ENCODE peak calls at places on chromosomes 2 and 18, in ten cellular contexts. One of them, this sample, is unnamed.
A peak's percentile ranks its signal among the peaks of the same experiment; 100 is the strongest.

GRCh38 chr2:236286866-236287545 is 22.8 kb upstream of the ASB18 start:
- DNase-seq in T follicular helper cell: no peak
- DNase-seq in stimulated activated CD8-positive, alpha-beta memory T cell treated with anti-CD3 and anti-CD28 coated beads, Interleukin-12 subunit alpha, Interleukin-12 subunit beta, amount 100 ng/mL, for 4 hours: no peak
- DNase-seq in hippocampal formation: no peak
- DNase-seq in kidney: peak; percentile 18
- DNase-seq in ovary: no peak
- DNase-seq in left colon: no peak
- DNase-seq in C1 segment of cervical spinal cord: no peak
- DNase-seq in effector memory CD8-positive, alpha-beta T cell: no peak
- DNase-seq in T-cell: no peak
- DNase-seq in this sample: no peak

GRCh38 chr18:63265322-63265721 is 54.2 kb downstream of the BCL2 start:
- DNase-seq in T follicular helper cell: no peak
- DNase-seq in stimulated activated CD8-positive, alpha-beta memory T cell treated with anti-CD3 and anti-CD28 coated beads, Interleukin-12 subunit alpha, Interleukin-12 subunit beta, amount 100 ng/mL, for 4 hours: no peak
- DNase-seq in hippocampal formation: no peak
- DNase-seq in kidney: no peak
- DNase-seq in ovary: no peak
- DNase-seq in left colon: no peak
- DNase-seq in C1 segment of cervical spinal cord: no peak
- DNase-seq in effector memory CD8-positive, alpha-beta T cell: no peak
- DNase-seq in T-cell: no peak
- DNase-seq in this sample: no peak

GRCh38 chr2:111028720-111029119 is 92.0 kb upstream of the BCL2L11 start:
- DNase-seq in T follicular helper cell: no peak
- DNase-seq in stimulated activated CD8-positive, alpha-beta memory T cell treated with anti-CD3 and anti-CD28 coated beads, Interleukin-12 subunit alpha, Interleukin-12 subunit beta, amount 100 ng/mL, for 4 hours: no peak
- DNase-seq in hippocampal formation: no peak
- DNase-seq in kidney: no peak
- DNase-seq in ovary: no peak
- DNase-seq in left colon: no peak
- DNase-seq in C1 segment of cervical spinal cord: no peak
- DNase-seq in effector memory CD8-positive, alpha-beta T cell: no peak
- DNase-seq in T-cell: no peak
- DNase-seq in this sample: no peak

GRCh38 chr2:17899871-17900270 is 21.4 kb downstream of the KCNS3 start:
- DNase-seq in T follicular helper cell: no peak
- DNase-seq in stimulated activated CD8-positive, alpha-beta memory T cell treated with anti-CD3 and anti-CD28 coated beads, Interleukin-12 subunit alpha, Interleukin-12 subunit beta, amount 100 ng/mL, for 4 hours: no peak
- DNase-seq in hippocampal formation: no peak
- DNase-seq in kidney: no peak
- DNase-seq in ovary: no peak
- DNase-seq in left colon: no peak
- DNase-seq in C1 segment of cervical spinal cord: no peak
- DNase-seq in effector memory CD8-positive, alpha-beta T cell: no peak
- DNase-seq in T-cell: no peak
- DNase-seq in this sample: no peak

GRCh38 chr2:6054394-6054732 is 362.2 kb downstream of the SOX11 start:
- DNase-seq in T follicular helper cell: no peak
- DNase-seq in stimulated activated CD8-positive, alpha-beta memory T cell treated with anti-CD3 and anti-CD28 coated beads, Interleukin-12 subunit alpha, Interleukin-12 subunit beta, amount 100 ng/mL, for 4 hours: no peak
- DNase-seq in hippocampal formation: no peak
- DNase-seq in kidney: no peak
- DNase-seq in ovary: no peak
- DNase-seq in left colon: no peak
- DNase-seq in C1 segment of cervical spinal cord: no peak
- DNase-seq in effector memory CD8-positive, alpha-beta T cell: no peak
- DNase-seq in T-cell: no peak
- DNase-seq in this sample: no peak

GRCh38 chr2:57205241-57205640 is 841.4 kb upstream of the VRK2 start:
- DNase-seq in T follicular helper cell: no peak
- DNase-seq in stimulated activated CD8-positive, alpha-beta memory T cell treated with anti-CD3 and anti-CD28 coated beads, Interleukin-12 subunit alpha, Interleukin-12 subunit beta, amount 100 ng/mL, for 4 hours: no peak
- DNase-seq in hippocampal formation: no peak
- DNase-seq in kidney: no peak
- DNase-seq in ovary: no peak
- DNase-seq in left colon: no peak
- DNase-seq in C1 segment of cervical spinal cord: no peak
- DNase-seq in effector memory CD8-positive, alpha-beta T cell: no peak
- DNase-seq in T-cell: no peak
- DNase-seq in this sample: no peak

GRCh38 chr2:54966165-54966819 is 84.0 kb downstream of the RTN4 start:
- DNase-seq in T follicular helper cell: no peak
- DNase-seq in stimulated activated CD8-positive, alpha-beta memory T cell treated with anti-CD3 and anti-CD28 coated beads, Interleukin-12 subunit alpha, Interleukin-12 subunit beta, amount 100 ng/mL, for 4 hours: no peak
- DNase-seq in hippocampal formation: no peak
- DNase-seq in kidney: no peak
- DNase-seq in ovary: no peak
- DNase-seq in left colon: no peak
- DNase-seq in C1 segment of cervical spinal cord: no peak
- DNase-seq in effector memory CD8-positive, alpha-beta T cell: no peak
- DNase-seq in T-cell: no peak
- DNase-seq in this sample: no peak

GRCh38 chr2:53740170-53740569 is 27.4 kb upstream of the CHAC2 start:
- DNase-seq in T follicular helper cell: no peak
- DNase-seq in stimulated activated CD8-positive, alpha-beta memory T cell treated with anti-CD3 and anti-CD28 coated beads, Interleukin-12 subunit alpha, Interleukin-12 subunit beta, amount 100 ng/mL, for 4 hours: no peak
- DNase-seq in hippocampal formation: no peak
- DNase-seq in kidney: no peak
- DNase-seq in ovary: no peak
- DNase-seq in left colon: no peak
- DNase-seq in C1 segment of cervical spinal cord: no peak
- DNase-seq in effector memory CD8-positive, alpha-beta T cell: no peak
- DNase-seq in T-cell: no peak
- DNase-seq in this sample: no peak

GRCh38 chr18:46497129-46497528 is 159.9 kb downstream of the LOXHD1 start:
- DNase-seq in T follicular helper cell: no peak
- DNase-seq in stimulated activated CD8-positive, alpha-beta memory T cell treated with anti-CD3 and anti-CD28 coated beads, Interleukin-12 subunit alpha, Interleukin-12 subunit beta, amount 100 ng/mL, for 4 hours: no peak
- DNase-seq in hippocampal formation: no peak
- DNase-seq in kidney: no peak
- DNase-seq in ovary: no peak
- DNase-seq in left colon: peak; percentile 33
- DNase-seq in C1 segment of cervical spinal cord: peak; percentile 7
- DNase-seq in effector memory CD8-positive, alpha-beta T cell: no peak
- DNase-seq in T-cell: no peak
- DNase-seq in this sample: no peak

GRCh38 chr2:112623913-112624777 is 21.6 kb upstream of the SLC20A1 start:
- DNase-seq in T follicular helper cell: peak; percentile 49
- DNase-seq in stimulated activated CD8-positive, alpha-beta memory T cell treated with anti-CD3 and anti-CD28 coated beads, Interleukin-12 subunit alpha, Interleukin-12 subunit beta, amount 100 ng/mL, for 4 hours: peak; percentile 59
- DNase-seq in hippocampal formation: no peak
- DNase-seq in kidney: peak; percentile 75
- DNase-seq in ovary: no peak
- DNase-seq in left colon: peak; percentile 51
- DNase-seq in C1 segment of cervical spinal cord: no peak
- DNase-seq in effector memory CD8-positive, alpha-beta T cell: peak; percentile 58
- DNase-seq in T-cell: peak; percentile 52
- DNase-seq in this sample: peak; percentile 81

GRCh38 chr2:222649801-222650200 is 6.1 kb downstream of the FARSB start:
- DNase-seq in T follicular helper cell: no peak
- DNase-seq in stimulated activated CD8-positive, alpha-beta memory T cell treated with anti-CD3 and anti-CD28 coated beads, Interleukin-12 subunit alpha, Interleukin-12 subunit beta, amount 100 ng/mL, for 4 hours: no peak
- DNase-seq in hippocampal formation: no peak
- DNase-seq in kidney: no peak
- DNase-seq in ovary: no peak
- DNase-seq in left colon: no peak
- DNase-seq in C1 segment of cervical spinal cord: no peak
- DNase-seq in effector memory CD8-positive, alpha-beta T cell: no peak
- DNase-seq in T-cell: no peak
- DNase-seq in this sample: no peak

GRCh38 chr2:153886833-153887232 is 15.1 kb downstream of the GALNT13 start:
- DNase-seq in T follicular helper cell: no peak
- DNase-seq in stimulated activated CD8-positive, alpha-beta memory T cell treated with anti-CD3 and anti-CD28 coated beads, Interleukin-12 subunit alpha, Interleukin-12 subunit beta, amount 100 ng/mL, for 4 hours: no peak
- DNase-seq in hippocampal formation: no peak
- DNase-seq in kidney: no peak
- DNase-seq in ovary: no peak
- DNase-seq in left colon: no peak
- DNase-seq in C1 segment of cervical spinal cord: no peak
- DNase-seq in effector memory CD8-positive, alpha-beta T cell: no peak
- DNase-seq in T-cell: no peak
- DNase-seq in this sample: no peak

GRCh38 chr18:7579176-7579922 is 12.2 kb downstream of the PTPRM start:
- DNase-seq in T follicular helper cell: no peak
- DNase-seq in stimulated activated CD8-positive, alpha-beta memory T cell treated with anti-CD3 and anti-CD28 coated beads, Interleukin-12 subunit alpha, Interleukin-12 subunit beta, amount 100 ng/mL, for 4 hours: no peak
- DNase-seq in hippocampal formation: no peak
- DNase-seq in kidney: no peak
- DNase-seq in ovary: no peak
- DNase-seq in left colon: no peak
- DNase-seq in C1 segment of cervical spinal cord: no peak
- DNase-seq in effector memory CD8-positive, alpha-beta T cell: no peak
- DNase-seq in T-cell: no peak
- DNase-seq in this sample: no peak

GRCh38 chr2:110858135-110858737 is 125.9 kb downstream of the ACOXL start:
- DNase-seq in T follicular helper cell: peak; percentile 21
- DNase-seq in stimulated activated CD8-positive, alpha-beta memory T cell treated with anti-CD3 and anti-CD28 coated beads, Interleukin-12 subunit alpha, Interleukin-12 subunit beta, amount 100 ng/mL, for 4 hours: peak; percentile 34
- DNase-seq in hippocampal formation: peak; percentile 50
- DNase-seq in kidney: no peak
- DNase-seq in ovary: no peak
- DNase-seq in left colon: no peak
- DNase-seq in C1 segment of cervical spinal cord: peak; percentile 52
- DNase-seq in effector memory CD8-positive, alpha-beta T cell: peak; percentile 70
- DNase-seq in T-cell: peak; percentile 61
- DNase-seq in this sample: no peak

GRCh38 chr2:208466920-208467298 is 60.3 kb downstream of the PTH2R start:
- DNase-seq in T follicular helper cell: no peak
- DNase-seq in stimulated activated CD8-positive, alpha-beta memory T cell treated with anti-CD3 and anti-CD28 coated beads, Interleukin-12 subunit alpha, Interleukin-12 subunit beta, amount 100 ng/mL, for 4 hours: no peak
- DNase-seq in hippocampal formation: no peak
- DNase-seq in kidney: no peak
- DNase-seq in ovary: no peak
- DNase-seq in left colon: no peak
- DNase-seq in C1 segment of cervical spinal cord: no peak
- DNase-seq in effector memory CD8-positive, alpha-beta T cell: no peak
- DNase-seq in T-cell: no peak
- DNase-seq in this sample: no peak

GRCh38 chr2:18585526-18585925 is 3.8 kb downstream of the NT5C1B start:
- DNase-seq in T follicular helper cell: no peak
- DNase-seq in stimulated activated CD8-positive, alpha-beta memory T cell treated with anti-CD3 and anti-CD28 coated beads, Interleukin-12 subunit alpha, Interleukin-12 subunit beta, amount 100 ng/mL, for 4 hours: no peak
- DNase-seq in hippocampal formation: no peak
- DNase-seq in kidney: no peak
- DNase-seq in ovary: no peak
- DNase-seq in left colon: no peak
- DNase-seq in C1 segment of cervical spinal cord: no peak
- DNase-seq in effector memory CD8-positive, alpha-beta T cell: no peak
- DNase-seq in T-cell: no peak
- DNase-seq in this sample: no peak

GRCh38 chr2:178298785-178299212 is 104.5 kb downstream of the OSBPL6 start:
- DNase-seq in T follicular helper cell: no peak
- DNase-seq in stimulated activated CD8-positive, alpha-beta memory T cell treated with anti-CD3 and anti-CD28 coated beads, Interleukin-12 subunit alpha, Interleukin-12 subunit beta, amount 100 ng/mL, for 4 hours: no peak
- DNase-seq in hippocampal formation: no peak
- DNase-seq in kidney: no peak
- DNase-seq in ovary: no peak
- DNase-seq in left colon: no peak
- DNase-seq in C1 segment of cervical spinal cord: no peak
- DNase-seq in effector memory CD8-positive, alpha-beta T cell: no peak
- DNase-seq in T-cell: no peak
- DNase-seq in this sample: no peak

GRCh38 chr2:128299628-128300027 is 19.0 kb downstream of the HS6ST1 start:
- DNase-seq in T follicular helper cell: no peak
- DNase-seq in stimulated activated CD8-positive, alpha-beta memory T cell treated with anti-CD3 and anti-CD28 coated beads, Interleukin-12 subunit alpha, Interleukin-12 subunit beta, amount 100 ng/mL, for 4 hours: no peak
- DNase-seq in hippocampal formation: no peak
- DNase-seq in kidney: peak; percentile 67
- DNase-seq in ovary: no peak
- DNase-seq in left colon: no peak
- DNase-seq in C1 segment of cervical spinal cord: peak; percentile 55
- DNase-seq in effector memory CD8-positive, alpha-beta T cell: no peak
- DNase-seq in T-cell: no peak
- DNase-seq in this sample: no peak

GRCh38 chr2:45889053-45889452 is 237.6 kb downstream of the PRKCE start:
- DNase-seq in T follicular helper cell: no peak
- DNase-seq in stimulated activated CD8-positive, alpha-beta memory T cell treated with anti-CD3 and anti-CD28 coated beads, Interleukin-12 subunit alpha, Interleukin-12 subunit beta, amount 100 ng/mL, for 4 hours: no peak
- DNase-seq in hippocampal formation: no peak
- DNase-seq in kidney: no peak
- DNase-seq in ovary: no peak
- DNase-seq in left colon: no peak
- DNase-seq in C1 segment of cervical spinal cord: no peak
- DNase-seq in effector memory CD8-positive, alpha-beta T cell: no peak
- DNase-seq in T-cell: peak; percentile 6
- DNase-seq in this sample: no peak

GRCh38 chr2:5686068-5686467 is 6.1 kb upstream of the SOX11 start:
- DNase-seq in T follicular helper cell: no peak
- DNase-seq in stimulated activated CD8-positive, alpha-beta memory T cell treated with anti-CD3 and anti-CD28 coated beads, Interleukin-12 subunit alpha, Interleukin-12 subunit beta, amount 100 ng/mL, for 4 hours: no peak
- DNase-seq in hippocampal formation: no peak
- DNase-seq in kidney: no peak
- DNase-seq in ovary: no peak
- DNase-seq in left colon: no peak
- DNase-seq in C1 segment of cervical spinal cord: no peak
- DNase-seq in effector memory CD8-positive, alpha-beta T cell: no peak
- DNase-seq in T-cell: no peak
- DNase-seq in this sample: no peak

GRCh38 chr2:85935746-85936208 is 47.0 kb upstream of the ST3GAL5 start:
- DNase-seq in T follicular helper cell: no peak
- DNase-seq in stimulated activated CD8-positive, alpha-beta memory T cell treated with anti-CD3 and anti-CD28 coated beads, Interleukin-12 subunit alpha, Interleukin-12 subunit beta, amount 100 ng/mL, for 4 hours: no peak
- DNase-seq in hippocampal formation: no peak
- DNase-seq in kidney: no peak
- DNase-seq in ovary: no peak
- DNase-seq in left colon: no peak
- DNase-seq in C1 segment of cervical spinal cord: no peak
- DNase-seq in effector memory CD8-positive, alpha-beta T cell: no peak
- DNase-seq in T-cell: no peak
- DNase-seq in this sample: peak; percentile 31

GRCh38 chr18:24459772-24460171 is 665 bp upstream of the HRH4 start:
- DNase-seq in T follicular helper cell: no peak
- DNase-seq in stimulated activated CD8-positive, alpha-beta memory T cell treated with anti-CD3 and anti-CD28 coated beads, Interleukin-12 subunit alpha, Interleukin-12 subunit beta, amount 100 ng/mL, for 4 hours: no peak
- DNase-seq in hippocampal formation: no peak
- DNase-seq in kidney: no peak
- DNase-seq in ovary: no peak
- DNase-seq in left colon: no peak
- DNase-seq in C1 segment of cervical spinal cord: no peak
- DNase-seq in effector memory CD8-positive, alpha-beta T cell: no peak
- DNase-seq in T-cell: no peak
- DNase-seq in this sample: no peak

GRCh38 chr18:44682181-44682870 is 1.6 kb downstream of the SETBP1 start:
- DNase-seq in T follicular helper cell: no peak
- DNase-seq in stimulated activated CD8-positive, alpha-beta memory T cell treated with anti-CD3 and anti-CD28 coated beads, Interleukin-12 subunit alpha, Interleukin-12 subunit beta, amount 100 ng/mL, for 4 hours: no peak
- DNase-seq in hippocampal formation: no peak
- DNase-seq in kidney: peak; percentile 84
- DNase-seq in ovary: peak; percentile 63
- DNase-seq in left colon: peak; percentile 41
- DNase-seq in C1 segment of cervical spinal cord: no peak
- DNase-seq in effector memory CD8-positive, alpha-beta T cell: no peak
- DNase-seq in T-cell: no peak
- DNase-seq in this sample: peak; percentile 70

GRCh38 chr2:8495189-8495855 is 186.5 kb upstream of the ID2 start:
- DNase-seq in T follicular helper cell: no peak
- DNase-seq in stimulated activated CD8-positive, alpha-beta memory T cell treated with anti-CD3 and anti-CD28 coated beads, Interleukin-12 subunit alpha, Interleukin-12 subunit beta, amount 100 ng/mL, for 4 hours: no peak
- DNase-seq in hippocampal formation: no peak
- DNase-seq in kidney: no peak
- DNase-seq in ovary: no peak
- DNase-seq in left colon: no peak
- DNase-seq in C1 segment of cervical spinal cord: no peak
- DNase-seq in effector memory CD8-positive, alpha-beta T cell: no peak
- DNase-seq in T-cell: no peak
- DNase-seq in this sample: no peak

GRCh38 chr18:5370332-5370731 is 74.8 kb upstream of the ZBTB14 start:
- DNase-seq in T follicular helper cell: no peak
- DNase-seq in stimulated activated CD8-positive, alpha-beta memory T cell treated with anti-CD3 and anti-CD28 coated beads, Interleukin-12 subunit alpha, Interleukin-12 subunit beta, amount 100 ng/mL, for 4 hours: no peak
- DNase-seq in hippocampal formation: no peak
- DNase-seq in kidney: no peak
- DNase-seq in ovary: no peak
- DNase-seq in left colon: no peak
- DNase-seq in C1 segment of cervical spinal cord: no peak
- DNase-seq in effector memory CD8-positive, alpha-beta T cell: no peak
- DNase-seq in T-cell: no peak
- DNase-seq in this sample: no peak

GRCh38 chr2:187395276-187396015 is 52.6 kb downstream of the CALCRL start:
- DNase-seq in T follicular helper cell: no peak
- DNase-seq in stimulated activated CD8-positive, alpha-beta memory T cell treated with anti-CD3 and anti-CD28 coated beads, Interleukin-12 subunit alpha, Interleukin-12 subunit beta, amount 100 ng/mL, for 4 hours: no peak
- DNase-seq in hippocampal formation: no peak
- DNase-seq in kidney: no peak
- DNase-seq in ovary: no peak
- DNase-seq in left colon: no peak
- DNase-seq in C1 segment of cervical spinal cord: no peak
- DNase-seq in effector memory CD8-positive, alpha-beta T cell: no peak
- DNase-seq in T-cell: no peak
- DNase-seq in this sample: no peak

GRCh38 chr2:166651080-166651675 is 157.1 kb upstream of the SCN7A start:
- DNase-seq in T follicular helper cell: no peak
- DNase-seq in stimulated activated CD8-positive, alpha-beta memory T cell treated with anti-CD3 and anti-CD28 coated beads, Interleukin-12 subunit alpha, Interleukin-12 subunit beta, amount 100 ng/mL, for 4 hours: no peak
- DNase-seq in hippocampal formation: no peak
- DNase-seq in kidney: no peak
- DNase-seq in ovary: no peak
- DNase-seq in left colon: no peak
- DNase-seq in C1 segment of cervical spinal cord: no peak
- DNase-seq in effector memory CD8-positive, alpha-beta T cell: no peak
- DNase-seq in T-cell: no peak
- DNase-seq in this sample: no peak

GRCh38 chr2:215832791-215833190 is 180.6 kb downstream of the MREG start:
- DNase-seq in T follicular helper cell: no peak
- DNase-seq in stimulated activated CD8-positive, alpha-beta memory T cell treated with anti-CD3 and anti-CD28 coated beads, Interleukin-12 subunit alpha, Interleukin-12 subunit beta, amount 100 ng/mL, for 4 hours: no peak
- DNase-seq in hippocampal formation: no peak
- DNase-seq in kidney: no peak
- DNase-seq in ovary: peak; percentile 22
- DNase-seq in left colon: no peak
- DNase-seq in C1 segment of cervical spinal cord: no peak
- DNase-seq in effector memory CD8-positive, alpha-beta T cell: no peak
- DNase-seq in T-cell: no peak
- DNase-seq in this sample: no peak